ENCODE peak calls at places on chromosomes 16 and 17, in six cellular contexts. E is adrenal gland, Q is brain microvascular endothelial cell, R is mesothelial cell of epicardium, Z is cardiac muscle cell, T is transverse colon. C is an unnamed sample.

GRCh38 chr17:75941442-75941819 is 589 bp upstream of the FBF1 start:
- DNase-seq in E (no peak), Q (no peak), R (no peak), Z (no peak), T (no peak), C (no peak)

GRCh38 chr17:56292010-56292409 is 138.7 kb downstream of the ANKFN1 start:
- DNase-seq in E (no peak), Q (no peak), R (no peak), Z (no peak), T (no peak), C (no peak)

GRCh38 chr17:19421926-19422325 is 10.9 kb downstream of the RNF112 start:
- DNase-seq in E (no peak), Q (no peak), R (no peak), Z (no peak), T (no peak), C (no peak)

GRCh38 chr16:88454315-88455057 is 1.4 kb downstream of the ZFPM1 start:
- DNase-seq in E (no peak), Q (no peak), R (no peak), Z (no peak), T (peak), C (no peak)

GRCh38 chr16:71811261-71811803 is 2.7 kb upstream of the AP1G1 start:
- DNase-seq in E (no peak), Q (no peak), R (no peak), Z (peak), T (no peak), C (no peak)

GRCh38 chr17:37489197-37490001 is at the start of gene DUSP14:
- DNase-seq in E (peak), Q (peak), R (peak), Z (peak), T (peak), C (peak)

GRCh38 chr16:566475-567361 is at the start of gene NHLRC4:
- DNase-seq in E (peak), Q (peak), R (no peak), Z (peak), T (peak), C (no peak)

GRCh38 chr17:67326440-67326839 is 39.9 kb downstream of the PSMD12 start:
- DNase-seq in E (no peak), Q (no peak), R (no peak), Z (no peak), T (no peak), C (peak)

GRCh38 chr16:80639636-80640035 is 98.8 kb downstream of the DYNLRB2 start:
- DNase-seq in E (no peak), Q (no peak), R (no peak), Z (no peak), T (no peak), C (no peak)

GRCh38 chr16:11161439-11161838 is 94.6 kb downstream of the SOCS1 start:
- DNase-seq in E (no peak), Q (no peak), R (no peak), Z (no peak), T (no peak), C (no peak)

GRCh38 chr16:56331915-56332314 is 93.4 kb downstream of the AMFR start:
- DNase-seq in E (no peak), Q (no peak), R (no peak), Z (no peak), T (no peak), C (no peak)

GRCh38 chr17:74690409-74690825 is 22.3 kb downstream of the CD300LF start:
- DNase-seq in E (peak), Q (no peak), R (no peak), Z (no peak), T (peak), C (no peak)

GRCh38 chr17:80941171-80941570 is 50.5 kb upstream of the CHMP6 start:
- DNase-seq in E (no peak), Q (no peak), R (no peak), Z (no peak), T (no peak), C (no peak)

GRCh38 chr17:66331038-66331816 is 28.8 kb downstream of the PRKCA start:
- DNase-seq in E (no peak), Q (no peak), R (no peak), Z (no peak), T (no peak), C (no peak)

GRCh38 chr16:28596115-28596630 is 677 bp downstream of the SULT1A2 start:
- DNase-seq in E (no peak), Q (no peak), R (no peak), Z (peak), T (no peak), C (no peak)

GRCh38 chr17:82528484-82529265 is 9.1 kb downstream of the FOXK2 start:
- DNase-seq in E (peak), Q (peak), R (no peak), Z (peak), T (peak), C (no peak)

GRCh38 chr16:50311891-50312501 is 45.6 kb downstream of the ADCY7 start:
- DNase-seq in E (peak), Q (no peak), R (no peak), Z (no peak), T (no peak), C (no peak)

GRCh38 chr16:89557230-89557935 is 3.1 kb upstream of the RPL13 start:
- DNase-seq in E (peak), Q (peak), R (no peak), Z (peak), T (peak), C (peak)

GRCh38 chr17:77501101-77501566 is 360.4 kb downstream of the SEC14L1 start:
- DNase-seq in E (no peak), Q (no peak), R (no peak), Z (peak), T (peak), C (no peak)
- TF ChIP-seq CTCF in E (peak), Q (peak), R (peak), Z (peak), T (no peak), C (peak)

GRCh38 chr17:48107137-48108055 is at the start of gene SNX11:
- DNase-seq in E (peak), Q (peak), R (peak), Z (peak), T (peak), C (peak)
- TF ChIP-seq CTCF in E (no peak), Q (peak), R (no peak), Z (no peak), T (no peak), C (no peak)

GRCh38 chr16:62870554-62870953 is 834.3 kb upstream of the CDH8 start:
- DNase-seq in E (no peak), Q (no peak), R (no peak), Z (no peak), T (no peak), C (no peak)
- TF ChIP-seq CTCF in E (peak), Q (no peak), R (no peak), Z (no peak), T (no peak), C (peak)

GRCh38 chr17:7586673-7587419 is 3.0 kb downstream of the SOX15 start:
- DNase-seq in E (no peak), Q (no peak), R (no peak), Z (no peak), T (peak), C (no peak)
- TF ChIP-seq CTCF in E (no peak), Q (peak), R (no peak), Z (no peak), T (peak), C (no peak)

GRCh38 chr17:73452056-73452455 is 140.3 kb upstream of the CDC42EP4 start:
- DNase-seq in E (no peak), Q (no peak), R (no peak), Z (no peak), T (no peak), C (no peak)
- TF ChIP-seq CTCF in E (no peak), Q (no peak), R (no peak), Z (no peak), T (no peak), C (no peak)

GRCh38 chr16:65125322-65125721 is 3.5 kb upstream of the CDH11 start:
- DNase-seq in E (no peak), Q (no peak), R (no peak), Z (no peak), T (no peak), C (no peak)

GRCh38 chr16:65125871-65126270 is 4.0 kb upstream of the CDH11 start:
- DNase-seq in E (no peak), Q (no peak), R (no peak), Z (peak), T (no peak), C (no peak)

GRCh38 chr16:65123846-65124513 is 2.1 kb upstream of the CDH11 start:
- DNase-seq in E (no peak), Q (no peak), R (no peak), Z (no peak), T (no peak), C (no peak)

GRCh38 chr16:65124596-65124995 is 2.7 kb upstream of the CDH11 start:
- DNase-seq in E (no peak), Q (no peak), R (no peak), Z (no peak), T (no peak), C (no peak)

GRCh38 chr16:65126845-65127624 is 5.2 kb upstream of the CDH11 start:
- DNase-seq in E (no peak), Q (no peak), R (no peak), Z (no peak), T (no peak), C (no peak)
- TF ChIP-seq CTCF in E (peak), Q (peak), R (peak), Z (peak), T (peak), C (peak)

DNA sequence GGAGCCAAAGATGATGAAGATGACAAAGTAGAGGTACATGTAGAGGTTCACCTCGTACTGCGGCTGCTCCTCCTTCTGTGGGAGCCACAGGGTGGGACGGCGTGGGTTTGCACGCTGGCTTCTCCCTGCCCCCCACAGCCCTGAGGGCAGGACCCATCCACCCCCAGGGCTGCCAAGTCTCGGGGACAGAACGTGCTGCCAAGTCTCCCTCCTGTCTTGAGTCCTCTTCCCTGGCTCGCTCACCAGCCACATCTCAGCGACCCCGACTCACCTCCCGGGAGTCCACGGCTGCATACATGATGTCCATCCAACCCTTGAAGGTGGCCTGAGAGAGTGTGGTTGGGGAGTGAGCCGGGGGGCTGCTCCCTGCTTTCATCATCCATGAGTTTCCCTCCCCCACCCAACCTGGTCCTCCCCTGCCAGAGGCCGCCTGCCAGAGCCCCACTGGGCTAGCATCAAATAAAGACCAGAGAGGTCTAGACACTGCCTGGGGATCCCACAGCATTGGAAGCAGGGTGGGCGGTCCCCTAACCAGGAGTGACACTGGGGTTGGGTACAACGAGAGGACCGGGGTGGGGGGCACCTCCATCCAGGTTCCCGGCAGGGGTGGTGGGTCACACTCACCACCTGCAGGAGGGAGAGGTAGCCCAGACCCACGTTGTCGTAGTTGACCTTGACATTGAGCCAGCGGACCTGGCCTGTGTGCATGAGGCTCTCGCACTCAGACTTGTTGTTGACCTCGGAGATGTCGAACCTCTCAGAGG is 12.8 kb upstream of the CD79B start:
- DNase-seq in E (no peak), Q (no peak), R (no peak), Z (no peak), T (no peak), C (no peak)
- TF ChIP-seq CTCF in E (no peak), Q (no peak), R (no peak), Z (no peak), T (no peak), C (no peak)

GRCh38 chr16:47320546-47321315 is 140.1 kb downstream of the ITFG1 start:
- DNase-seq in E (no peak), Q (no peak), R (no peak), Z (peak), T (no peak), C (no peak)

GRCh38 chr16:47317465-47318240 is 143.2 kb downstream of the ITFG1 start:
- DNase-seq in E (no peak), Q (no peak), R (no peak), Z (no peak), T (no peak), C (no peak)

DNA sequence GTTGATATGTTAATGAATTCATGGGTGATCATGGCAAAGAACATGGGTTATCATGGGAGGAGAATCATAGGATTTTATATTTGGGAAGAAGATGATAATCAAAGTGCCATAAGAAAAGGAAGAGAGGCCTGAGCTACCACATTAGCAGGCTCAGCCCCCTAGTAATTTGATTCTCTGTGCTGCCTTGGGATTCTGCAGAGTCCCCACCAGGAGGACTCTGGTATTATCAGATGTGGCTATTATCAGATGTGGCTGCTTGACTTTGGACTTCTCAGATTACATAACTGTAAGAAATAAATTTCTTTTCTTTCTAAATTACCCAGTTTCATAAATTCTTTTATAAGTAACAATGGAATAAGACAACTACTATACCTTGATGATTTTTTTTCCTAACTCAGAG is 137.6 kb downstream of the ITFG1 start:
- DNase-seq in E (no peak), Q (no peak), R (no peak), Z (no peak), T (no peak), C (no peak)
- TF ChIP-seq CTCF in E (no peak), Q (peak), R (no peak), Z (no peak), T (no peak), C (peak)

GRCh38 chr17:49603720-49604119 is 28.0 kb downstream of the NXPH3 start:
- DNase-seq in E (no peak), Q (no peak), R (no peak), Z (peak), T (no peak), C (no peak)
- TF ChIP-seq CTCF in E (peak), Q (peak), R (no peak), Z (peak), T (no peak), C (peak)

GRCh38 chr16:30615358-30616076 is 5.3 kb upstream of the ZNF689 start:
- DNase-seq in E (peak), Q (peak), R (no peak), Z (peak), T (peak), C (no peak)
- TF ChIP-seq CTCF in E (peak), Q (peak), R (peak), Z (peak), T (peak), C (peak)